ENCODE peak calls at places on chromosomes 16 and 17, in four cellular contexts. T, O, F and L are unnamed samples.

GRCh38 chr16:28830531-28830930 is 7.7 kb downstream of the ATXN2L start:
- DNase-seq in T (no peak), O (no peak), F (no peak), L (no peak)

GRCh38 chr16:58025351-58026138 is at the start of gene MMP15:
- DNase-seq in T (peak), O (peak), F (peak), L (peak)

GRCh38 chr17:40281663-40282062 is 6.0 kb upstream of the CDC6 start:
- DNase-seq in T (no peak), O (no peak), F (no peak), L (no peak)

GRCh38 chr16:62283-62682 is 8.7 kb downstream of the SNRNP25 start:
- DNase-seq in T (no peak), O (peak), F (no peak), L (no peak)

GRCh38 chr16:49858200-49859129 is 2.6 kb upstream of the ZNF423 start:
- DNase-seq in T (peak), O (no peak), F (no peak), L (no peak)

GRCh38 chr16:106623-107324 is 28.7 kb downstream of the MPG start:
- DNase-seq in T (no peak), O (no peak), F (peak), L (peak)

GRCh38 chr16:67155305-67156145 is 4.2 kb downstream of the TRADD start:
- DNase-seq in T (peak), O (peak), F (peak), L (peak)

GRCh38 chr16:85254921-85255320 is 142.6 kb upstream of the CIBAR2 start:
- DNase-seq in T (no peak), O (no peak), F (no peak), L (no peak)

GRCh38 chr17:8832711-8833352 is 33.7 kb upstream of the MFSD6L start:
- DNase-seq in T (no peak), O (peak), F (no peak), L (no peak)

GRCh38 chr17:78997231-78997741 is 12.3 kb downstream of the CANT1 start:
- DNase-seq in T (peak), O (no peak), F (no peak), L (no peak)

GRCh38 chr16:14491831-14492529 is 138.1 kb downstream of the PARN start:
- DNase-seq in T (no peak), O (no peak), F (no peak), L (no peak)

GRCh38 chr17:3905017-3905486 is 11.2 kb downstream of the P2RX1 start:
- DNase-seq in T (no peak), O (no peak), F (no peak), L (no peak)

GRCh38 chr17:17853811-17854527 is 17.2 kb upstream of the SREBF1 start:
- DNase-seq in T (no peak), O (no peak), F (no peak), L (no peak)

GRCh38 chr17:19646788-19647696 is 1.5 kb upstream of the ALDH3A2 start:
- DNase-seq in T (no peak), O (no peak), F (no peak), L (no peak)

GRCh38 chr16:4550587-4550986 is 5.6 kb upstream of the C16orf96 start:
- DNase-seq in T (no peak), O (no peak), F (no peak), L (no peak)

GRCh38 chr16:3097266-3097665 is 1.8 kb downstream of the ZSCAN10 start:
- DNase-seq in T (peak), O (peak), F (no peak), L (no peak)

GRCh38 chr17:18219016-18219415 is 6.4 kb upstream of the LLGL1 start:
- DNase-seq in T (no peak), O (no peak), F (no peak), L (no peak)

GRCh38 chr16:84775262-84775810 is 44.4 kb upstream of the CRISPLD2 start:
- DNase-seq in T (no peak), O (no peak), F (no peak), L (no peak)

GRCh38 chr16:886802-887731 is 83.7 kb downstream of the LMF1 start:
- DNase-seq in T (peak), O (no peak), F (no peak), L (no peak)

GRCh38 chr16:19843371-19843770 is 41.3 kb downstream of the GPRC5B start:
- DNase-seq in T (no peak), O (no peak), F (no peak), L (no peak)

GRCh38 chr17:40091691-40092397 is 8.5 kb downstream of the NR1D1 start:
- DNase-seq in T (no peak), O (no peak), F (no peak), L (no peak)

GRCh38 chr17:4331614-4332013 is 34.9 kb downstream of the UBE2G1 start:
- DNase-seq in T (no peak), O (no peak), F (no peak), L (no peak)

GRCh38 chr16:4209657-4210056 is 32.2 kb downstream of the SRL start:
- DNase-seq in T (no peak), O (no peak), F (no peak), L (no peak)

GRCh38 chr16:57807968-57808528 is 5.8 kb upstream of the KIFC3 start:
- DNase-seq in T (peak), O (peak), F (peak), L (peak)

GRCh38 chr17:12813680-12814079 is 24.4 kb downstream of the ARHGAP44 start:
- DNase-seq in T (no peak), O (no peak), F (no peak), L (no peak)

GRCh38 chr17:34645636-34646035 is 66.3 kb downstream of the TMEM132E start:
- DNase-seq in T (no peak), O (peak), F (no peak), L (no peak)

GRCh38 chr17:17511293-17511741 is 15.1 kb upstream of the RASD1 start:
- DNase-seq in T (peak), O (peak), F (no peak), L (no peak)

GRCh38 chr16:50683689-50684374 is 2.7 kb upstream of the SNX20 start:
- DNase-seq in T (peak), O (peak), F (peak), L (peak)

GRCh38 chr16:25095636-25096035 is 15.9 kb upstream of the LCMT1 start:
- DNase-seq in T (no peak), O (no peak), F (no peak), L (no peak)

GRCh38 chr16:25176136-25176535 is 40.6 kb upstream of the AQP8 start:
- DNase-seq in T (no peak), O (no peak), F (no peak), L (no peak)

GRCh38 chr16:15535772-15536171 is 101.4 kb downstream of the BMERB1 start:
- DNase-seq in T (no peak), O (no peak), F (no peak), L (no peak)

GRCh38 chr16:48291303-48291702 is 44.0 kb upstream of the ABCC11 start:
- DNase-seq in T (no peak), O (no peak), F (no peak), L (no peak)

GRCh38 chr16:12587170-12587569 is 216.5 kb downstream of the CPPED1 start:
- DNase-seq in T (no peak), O (no peak), F (no peak), L (no peak)

GRCh38 chr17:81976332-81977210 is 858 bp upstream of the ASPSCR1 start:
- DNase-seq in T (peak), O (peak), F (no peak), L (peak)

GRCh38 chr17:71727292-71727691 is 393.5 kb upstream of the SOX9 start:
- DNase-seq in T (no peak), O (no peak), F (no peak), L (no peak)

GRCh38 chr16:75043175-75043937 is 44.5 kb downstream of the ZNRF1 start:
- DNase-seq in T (no peak), O (no peak), F (no peak), L (no peak)

DNA sequence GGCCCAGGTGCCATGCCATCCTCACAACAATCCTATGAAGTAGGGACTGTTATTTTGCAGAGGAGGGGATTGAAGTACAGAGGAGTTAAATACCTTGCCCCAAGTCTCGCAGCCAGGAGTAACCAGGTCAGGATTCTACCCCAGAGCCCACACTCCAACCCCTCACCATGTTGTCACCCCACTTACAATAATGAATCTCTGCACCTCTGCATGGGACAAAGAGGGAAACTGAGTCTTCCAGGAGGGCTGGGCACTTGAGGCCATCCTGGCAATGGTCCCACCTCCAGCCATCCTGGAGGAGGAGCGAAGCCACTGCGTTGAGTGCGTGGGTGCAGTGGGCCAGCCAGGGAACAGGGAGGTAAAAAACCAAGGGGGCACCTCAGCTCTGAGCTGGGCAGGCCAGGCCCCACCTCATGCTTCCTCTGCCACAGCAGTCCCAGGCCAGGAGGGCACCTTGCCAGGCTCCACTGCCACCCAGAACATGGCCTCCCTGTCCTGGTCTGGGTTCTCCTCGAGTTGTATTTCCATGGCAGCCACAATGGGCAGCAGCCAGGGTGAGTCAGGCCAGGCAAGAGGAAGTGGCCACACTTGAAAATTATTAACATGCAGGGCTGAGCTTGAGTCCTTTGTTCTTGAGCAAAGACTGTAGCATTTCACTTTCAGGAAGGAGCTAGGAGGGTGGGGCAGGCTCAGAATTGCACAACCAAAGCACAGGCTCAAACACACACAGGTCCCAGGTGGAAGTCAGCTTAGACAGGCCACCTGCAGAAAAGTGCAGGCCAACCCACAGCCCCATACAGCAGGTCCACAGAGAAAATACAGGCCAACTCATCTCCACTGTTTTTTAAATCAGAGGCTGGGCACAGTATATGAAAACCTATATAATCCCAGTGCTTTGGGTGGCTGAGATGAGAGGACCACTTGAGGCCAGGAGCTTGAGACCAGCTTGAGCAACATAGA is 52.1 kb downstream of the CUEDC1 start:
- DNase-seq in T (peak), O (peak), F (peak), L (peak)
- H3K4me3 ChIP-seq in T (no peak), O (no peak), F (no peak), L (no peak)

DNA sequence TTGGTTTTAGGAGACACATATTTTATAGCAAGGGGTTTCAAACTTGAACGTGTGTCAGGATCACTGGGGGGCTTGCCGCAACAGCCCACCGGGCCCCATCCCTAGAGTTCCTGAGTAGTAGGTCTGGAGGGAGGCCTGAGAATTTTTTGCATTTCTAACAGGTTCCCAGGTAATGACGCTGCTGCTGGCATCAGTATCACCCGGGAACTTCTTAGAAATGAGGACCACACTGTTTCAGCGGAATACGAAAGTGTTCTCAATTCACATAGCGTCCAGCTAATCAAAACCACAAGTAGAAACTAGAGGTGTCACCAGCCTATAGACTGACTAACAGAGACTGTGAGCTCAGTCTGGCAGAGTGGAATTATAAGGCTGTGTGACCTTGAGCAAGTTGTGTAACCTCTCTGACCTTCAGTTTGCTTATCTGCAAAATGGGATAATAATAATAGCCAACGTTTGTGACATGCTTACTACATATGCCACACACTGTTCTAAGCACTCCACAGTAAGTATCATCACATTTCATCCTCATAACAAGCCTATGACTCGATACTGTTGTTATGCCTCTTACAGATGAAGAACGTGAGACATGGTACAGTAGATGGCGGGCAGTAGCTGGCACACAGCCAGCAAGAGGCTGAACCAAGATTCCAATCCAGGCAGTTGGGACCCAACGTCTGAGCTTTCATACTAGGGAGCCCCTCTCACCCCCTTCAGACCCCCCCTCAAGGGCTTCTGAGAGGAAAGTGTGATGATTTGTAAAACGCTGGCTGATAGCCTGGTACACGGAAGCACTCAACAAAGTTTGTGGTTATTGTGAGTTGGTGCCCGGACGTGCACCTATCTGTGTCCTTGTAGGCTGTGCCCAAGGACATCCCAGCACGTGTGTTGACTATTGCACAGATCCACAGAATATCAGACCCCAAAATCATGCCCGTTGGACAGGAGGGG is 4.6 kb upstream of the ICAM2 start:
- DNase-seq in T (no peak), O (no peak), F (no peak), L (no peak)
- H3K4me3 ChIP-seq in T (no peak), O (no peak), F (no peak), L (peak)

DNA sequence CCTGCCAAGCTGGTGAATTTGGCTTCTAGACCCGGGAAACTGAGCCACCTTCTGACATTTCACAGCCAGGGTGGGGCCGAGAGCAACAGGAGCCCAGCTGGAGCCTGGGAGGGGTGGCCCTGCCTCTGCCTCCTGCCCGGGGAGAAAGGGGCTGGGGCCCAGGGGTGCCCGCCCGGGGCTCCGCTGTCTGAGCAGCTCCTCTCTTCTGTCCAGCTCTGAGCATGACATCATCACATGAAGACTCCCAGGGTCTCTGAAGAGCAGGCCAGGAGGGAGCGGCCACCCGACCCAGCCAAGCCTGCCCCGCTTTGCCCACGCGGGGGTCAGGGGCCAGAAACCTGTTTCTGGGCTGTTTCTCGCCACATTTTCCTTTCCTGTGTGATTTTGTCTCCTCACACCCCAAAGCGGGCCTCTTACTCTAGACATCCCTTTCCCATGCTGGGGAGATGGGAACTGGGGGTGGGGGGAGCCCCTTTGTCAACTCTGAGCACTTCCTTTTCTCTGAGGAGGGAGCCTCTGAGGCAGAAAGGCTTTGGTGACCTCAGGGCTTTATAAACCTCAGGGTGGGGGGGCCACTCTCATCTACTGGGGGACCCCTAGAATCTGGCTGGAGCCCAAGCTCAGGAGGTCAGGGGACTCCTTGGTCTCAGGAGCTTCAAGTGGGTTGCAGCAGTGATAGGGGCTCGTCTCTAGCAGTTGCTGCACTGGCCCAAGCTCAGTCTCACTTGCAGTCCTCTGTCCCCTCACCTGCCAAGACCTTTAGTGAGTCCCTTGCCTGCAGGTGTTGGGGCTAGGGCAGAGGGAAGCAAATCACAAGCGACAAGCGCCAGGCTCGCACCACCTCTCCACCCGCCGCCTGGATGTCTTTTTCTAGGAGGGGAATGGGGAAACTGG is 7.6 kb downstream of the UBALD2 start:
- DNase-seq in T (peak), O (peak), F (no peak), L (no peak)
- H3K4me3 ChIP-seq in T (no peak), O (peak), F (no peak), L (no peak)

GRCh38 chr17:422196-422930 is 69.8 kb upstream of the RPH3AL start:
- DNase-seq in T (no peak), O (no peak), F (no peak), L (no peak)
- H3K4me3 ChIP-seq in T (no peak), O (no peak), F (no peak), L (no peak)

GRCh38 chr16:88531931-88532433 is 38.2 kb upstream of the ZC3H18 start:
- DNase-seq in T (no peak), O (peak), F (no peak), L (no peak)

GRCh38 chr16:88532434-88533241 is 37.6 kb upstream of the ZC3H18 start:
- DNase-seq in T (no peak), O (peak), F (no peak), L (no peak)

GRCh38 chr16:88534731-88535141 is 35.5 kb upstream of the ZC3H18 start:
- DNase-seq in T (peak), O (peak), F (no peak), L (no peak)

GRCh38 chr16:88533945-88534641 is 36.1 kb upstream of the ZC3H18 start:
- DNase-seq in T (peak), O (peak), F (peak), L (peak)

DNA sequence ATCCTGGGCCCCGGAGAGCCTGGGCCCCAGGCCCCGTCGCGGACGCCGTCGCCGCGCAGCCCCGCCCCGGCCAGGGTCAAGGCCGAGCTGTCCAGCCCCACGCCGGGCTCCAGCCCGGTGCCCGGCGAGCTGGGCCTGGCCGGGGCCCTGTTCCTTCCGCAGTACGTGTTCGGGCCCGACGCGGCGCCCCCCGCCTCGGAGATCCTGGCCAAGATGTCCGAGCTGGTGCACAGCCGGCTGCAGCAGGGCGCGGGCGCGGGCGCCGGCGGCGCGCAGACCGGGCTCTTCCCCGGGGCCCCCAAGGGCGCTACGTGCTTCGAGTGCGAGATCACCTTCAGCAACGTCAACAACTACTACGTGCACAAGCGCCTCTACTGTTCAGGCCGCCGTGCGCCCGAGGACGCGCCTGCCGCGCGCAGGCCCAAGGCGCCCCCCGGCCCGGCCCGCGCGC is 36.8 kb upstream of the ZC3H18 start:
- DNase-seq in T (no peak), O (no peak), F (no peak), L (no peak)
- H3K4me3 ChIP-seq in T (no peak), O (peak), F (no peak), L (no peak)

DNA sequence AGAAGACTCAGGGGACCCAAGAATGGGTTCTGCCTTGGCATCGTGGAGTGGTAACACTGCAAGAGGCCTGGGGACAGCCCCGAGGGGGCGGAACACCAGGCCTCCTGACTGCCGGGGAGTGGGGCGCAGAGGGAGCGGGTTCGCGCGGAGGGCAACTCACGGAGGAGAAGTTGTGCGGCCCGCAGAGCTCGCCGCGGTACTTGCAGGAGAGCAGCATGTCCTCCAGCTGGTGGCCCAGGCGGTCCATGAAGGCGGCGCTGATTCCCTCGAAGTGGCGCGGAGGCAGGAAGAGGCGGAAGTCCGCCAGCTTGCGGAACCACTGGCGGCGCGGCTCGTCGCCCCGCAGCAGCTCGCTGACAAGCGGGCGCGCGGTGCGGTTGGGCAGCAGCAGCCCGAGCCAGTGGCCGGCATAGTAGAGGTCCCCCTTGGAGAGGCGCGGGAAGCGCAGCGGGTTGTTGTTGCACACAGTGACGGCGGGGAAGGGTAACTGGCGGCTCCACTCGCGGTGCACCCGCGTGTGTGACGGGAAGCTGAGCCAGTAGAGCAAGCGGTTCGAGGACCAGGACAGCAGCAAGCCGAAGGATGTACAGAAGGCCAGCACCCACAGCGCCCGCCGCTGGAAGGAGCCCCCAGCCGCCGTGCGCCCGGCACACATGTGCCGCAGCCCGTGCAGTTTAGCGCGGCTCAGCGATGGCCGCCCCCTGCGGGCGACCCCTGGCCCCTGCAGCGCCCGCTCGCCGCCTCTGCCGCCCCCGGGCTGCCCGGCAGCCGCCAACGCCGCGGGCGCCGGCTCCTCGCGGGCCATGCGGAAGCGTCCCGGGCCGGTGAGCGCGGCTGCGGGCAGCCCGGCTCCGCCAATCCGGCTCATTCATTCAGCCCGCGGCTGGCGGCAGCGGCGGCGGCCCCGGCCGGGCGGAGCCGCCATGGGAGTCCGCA is 1.6 kb downstream of the ASIC2 start:
- DNase-seq in T (peak), O (peak), F (no peak), L (no peak)
- H3K4me3 ChIP-seq in T (no peak), O (no peak), F (no peak), L (no peak)

GRCh38 chr17:80832266-80832676 is 159.4 kb upstream of the CHMP6 start:
- DNase-seq in T (no peak), O (no peak), F (no peak), L (no peak)
- H3K4me3 ChIP-seq in T (no peak), O (peak), F (peak), L (peak)